ENCODE peak calls at places on chromosomes 13 and 19, in six cellular contexts. One of them, this sample, is unnamed.
A peak's percentile ranks its signal among the peaks of the same experiment; 100 is the strongest.

GRCh38 chr13:40982772-40983171 is 36.3 kb downstream of the ELF1 start:
- DNase-seq in AG04450: no peak
- DNase-seq in stimulated activated CD4-positive, alpha-beta T cell treated with anti-CD3 and anti-CD28 coated beads, Interleukin-15, amount 100 ng/mL, for 1 hour: no peak
- DNase-seq in activated T-helper 1 cell treated with anti-CD3 and anti-CD28 coated beads, Interleukin-2, amount 50 U/mL, for 16 hours: no peak
- DNase-seq in RPMI7951: peak; percentile 65
- DNase-seq in fibroblast of lung: peak; percentile 59
- DNase-seq in this sample: no peak

GRCh38 chr13:100506154-100506553 is 82.4 kb downstream of the GGACT start:
- DNase-seq in stimulated activated CD4-positive, alpha-beta T cell treated with anti-CD3 and anti-CD28 coated beads, Interleukin-15, amount 100 ng/mL, for 1 hour: peak; percentile 12
- DNase-seq in activated T-helper 1 cell treated with anti-CD3 and anti-CD28 coated beads, Interleukin-2, amount 50 U/mL, for 16 hours: no peak
- DNase-seq in fibroblast of lung: no peak
- DNase-seq in AG04450: no peak
- DNase-seq in RPMI7951: no peak
- DNase-seq in this sample: no peak

GRCh38 chr19:47310323-47310722 is 662 bp downstream of the C5AR1 start:
- DNase-seq in fibroblast of lung: no peak
- DNase-seq in activated T-helper 1 cell treated with anti-CD3 and anti-CD28 coated beads, Interleukin-2, amount 50 U/mL, for 16 hours: no peak
- DNase-seq in stimulated activated CD4-positive, alpha-beta T cell treated with anti-CD3 and anti-CD28 coated beads, Interleukin-15, amount 100 ng/mL, for 1 hour: no peak
- DNase-seq in AG04450: no peak
- DNase-seq in RPMI7951: no peak
- DNase-seq in this sample: no peak

GRCh38 chr19:42114412-42114811 is 17.8 kb downstream of the POU2F2 start:
- DNase-seq in RPMI7951: peak; percentile 66
- DNase-seq in fibroblast of lung: no peak
- DNase-seq in AG04450: no peak
- DNase-seq in activated T-helper 1 cell treated with anti-CD3 and anti-CD28 coated beads, Interleukin-2, amount 50 U/mL, for 16 hours: no peak
- DNase-seq in stimulated activated CD4-positive, alpha-beta T cell treated with anti-CD3 and anti-CD28 coated beads, Interleukin-15, amount 100 ng/mL, for 1 hour: no peak
- DNase-seq in this sample: peak; percentile 96

GRCh38 chr19:5321851-5322681 is 18.5 kb downstream of the PTPRS start:
- DNase-seq in stimulated activated CD4-positive, alpha-beta T cell treated with anti-CD3 and anti-CD28 coated beads, Interleukin-15, amount 100 ng/mL, for 1 hour: no peak
- DNase-seq in RPMI7951: peak; percentile 35
- DNase-seq in fibroblast of lung: no peak
- DNase-seq in AG04450: no peak
- DNase-seq in activated T-helper 1 cell treated with anti-CD3 and anti-CD28 coated beads, Interleukin-2, amount 50 U/mL, for 16 hours: no peak
- DNase-seq in this sample: no peak

GRCh38 chr13:41603917-41604316 is 146.6 kb downstream of the RGCC start:
- DNase-seq in AG04450: no peak
- DNase-seq in stimulated activated CD4-positive, alpha-beta T cell treated with anti-CD3 and anti-CD28 coated beads, Interleukin-15, amount 100 ng/mL, for 1 hour: no peak
- DNase-seq in RPMI7951: peak; percentile 77
- DNase-seq in activated T-helper 1 cell treated with anti-CD3 and anti-CD28 coated beads, Interleukin-2, amount 50 U/mL, for 16 hours: no peak
- DNase-seq in fibroblast of lung: peak; percentile 66
- DNase-seq in this sample: no peak

GRCh38 chr13:40452741-40453665 is 213.4 kb downstream of the FOXO1 start:
- DNase-seq in AG04450: no peak
- DNase-seq in activated T-helper 1 cell treated with anti-CD3 and anti-CD28 coated beads, Interleukin-2, amount 50 U/mL, for 16 hours: no peak
- DNase-seq in stimulated activated CD4-positive, alpha-beta T cell treated with anti-CD3 and anti-CD28 coated beads, Interleukin-15, amount 100 ng/mL, for 1 hour: no peak
- DNase-seq in fibroblast of lung: peak; percentile 28
- DNase-seq in RPMI7951: no peak
- DNase-seq in this sample: no peak

GRCh38 chr19:57302020-57302465 is 18.2 kb upstream of the ZNF543 start:
- DNase-seq in fibroblast of lung: peak; percentile 97
- DNase-seq in stimulated activated CD4-positive, alpha-beta T cell treated with anti-CD3 and anti-CD28 coated beads, Interleukin-15, amount 100 ng/mL, for 1 hour: no peak
- DNase-seq in activated T-helper 1 cell treated with anti-CD3 and anti-CD28 coated beads, Interleukin-2, amount 50 U/mL, for 16 hours: no peak
- DNase-seq in RPMI7951: peak; percentile 98
- DNase-seq in AG04450: peak; percentile 87
- DNase-seq in this sample: no peak

GRCh38 chr19:38596057-38596981 is 21.4 kb downstream of the MAP4K1 start:
- DNase-seq in fibroblast of lung: no peak
- DNase-seq in activated T-helper 1 cell treated with anti-CD3 and anti-CD28 coated beads, Interleukin-2, amount 50 U/mL, for 16 hours: no peak
- DNase-seq in stimulated activated CD4-positive, alpha-beta T cell treated with anti-CD3 and anti-CD28 coated beads, Interleukin-15, amount 100 ng/mL, for 1 hour: no peak
- DNase-seq in AG04450: no peak
- DNase-seq in RPMI7951: no peak
- DNase-seq in this sample: peak; percentile 65

This sample was measured in NCI-H187.